ENCODE peak calls at places on chromosomes 16 and 17, in seven cellular contexts. One of them, this sample, is unnamed.

GRCh38 chr17:79065105-79065670 is 9.4 kb upstream of the ENGASE start:
- DNase-seq in aorta: peak
- DNase-seq in SJSA1: no peak
- DNase-seq in foreskin fibroblast: no peak
- DNase-seq in fibroblast of lung: peak
- DNase-seq in right atrium auricular region: no peak
- DNase-seq in brain microvascular endothelial cell: peak
- DNase-seq in this sample: no peak

GRCh38 chr16:89890200-89890599 is 16.8 kb downstream of the TCF25 start:
- DNase-seq in aorta: no peak
- DNase-seq in SJSA1: no peak
- DNase-seq in foreskin fibroblast: no peak
- DNase-seq in fibroblast of lung: no peak
- DNase-seq in right atrium auricular region: no peak
- DNase-seq in brain microvascular endothelial cell: no peak
- DNase-seq in this sample: no peak

GRCh38 chr16:89733322-89733721 is 12.0 kb downstream of the ZNF276 start:
- DNase-seq in aorta: no peak
- DNase-seq in SJSA1: no peak
- DNase-seq in foreskin fibroblast: no peak
- DNase-seq in fibroblast of lung: no peak
- DNase-seq in right atrium auricular region: no peak
- DNase-seq in brain microvascular endothelial cell: no peak
- DNase-seq in this sample: no peak

GRCh38 chr16:11546522-11547485 is 39.9 kb downstream of the LITAF start:
- DNase-seq in aorta: no peak
- DNase-seq in SJSA1: no peak
- DNase-seq in foreskin fibroblast: peak
- DNase-seq in fibroblast of lung: peak
- DNase-seq in right atrium auricular region: no peak
- DNase-seq in brain microvascular endothelial cell: no peak
- DNase-seq in this sample: no peak

GRCh38 chr17:5562172-5562571 is 22.1 kb downstream of the NLRP1 start:
- DNase-seq in aorta: no peak
- DNase-seq in SJSA1: no peak
- DNase-seq in foreskin fibroblast: no peak
- DNase-seq in fibroblast of lung: no peak
- DNase-seq in right atrium auricular region: no peak
- DNase-seq in brain microvascular endothelial cell: no peak
- DNase-seq in this sample: no peak

GRCh38 chr17:40347319-40348135 is 17.0 kb downstream of the GJD3 start:
- DNase-seq in aorta: no peak
- DNase-seq in SJSA1: no peak
- DNase-seq in foreskin fibroblast: no peak
- DNase-seq in fibroblast of lung: no peak
- DNase-seq in right atrium auricular region: no peak
- DNase-seq in brain microvascular endothelial cell: no peak
- DNase-seq in this sample: no peak

GRCh38 chr17:80367510-80367909 is 47.5 kb upstream of the ENDOV start:
- DNase-seq in aorta: peak
- DNase-seq in SJSA1: no peak
- DNase-seq in foreskin fibroblast: no peak
- DNase-seq in fibroblast of lung: no peak
- DNase-seq in right atrium auricular region: no peak
- DNase-seq in brain microvascular endothelial cell: no peak
- DNase-seq in this sample: no peak

GRCh38 chr16:11862489-11862888 is 11.1 kb upstream of the RSL1D1 start:
- DNase-seq in aorta: no peak
- DNase-seq in SJSA1: no peak
- DNase-seq in foreskin fibroblast: no peak
- DNase-seq in fibroblast of lung: no peak
- DNase-seq in right atrium auricular region: no peak
- DNase-seq in brain microvascular endothelial cell: no peak
- DNase-seq in this sample: no peak

GRCh38 chr17:31424944-31425582 is 33.6 kb downstream of the RAB11FIP4 start:
- DNase-seq in aorta: no peak
- DNase-seq in SJSA1: no peak
- DNase-seq in foreskin fibroblast: no peak
- DNase-seq in fibroblast of lung: no peak
- DNase-seq in right atrium auricular region: no peak
- DNase-seq in brain microvascular endothelial cell: peak
- DNase-seq in this sample: no peak

GRCh38 chr16:10964891-10965326 is 20.5 kb downstream of the CLEC16A start:
- DNase-seq in aorta: no peak
- DNase-seq in SJSA1: no peak
- DNase-seq in foreskin fibroblast: no peak
- DNase-seq in fibroblast of lung: no peak
- DNase-seq in right atrium auricular region: no peak
- DNase-seq in brain microvascular endothelial cell: no peak
- DNase-seq in this sample: no peak

GRCh38 chr16:3769013-3769412 is 51.7 kb upstream of the TRAP1 start:
- DNase-seq in aorta: no peak
- DNase-seq in SJSA1: no peak
- DNase-seq in foreskin fibroblast: no peak
- DNase-seq in fibroblast of lung: no peak
- DNase-seq in right atrium auricular region: no peak
- DNase-seq in brain microvascular endothelial cell: no peak
- DNase-seq in this sample: no peak

GRCh38 chr16:3112058-3112880 is at the start of gene ZNF205:
- DNase-seq in aorta: peak
- DNase-seq in SJSA1: peak
- DNase-seq in foreskin fibroblast: peak
- DNase-seq in fibroblast of lung: peak
- DNase-seq in right atrium auricular region: peak
- DNase-seq in brain microvascular endothelial cell: peak
- DNase-seq in this sample: no peak

GRCh38 chr17:78358538-78359215 is 1.2 kb downstream of the SOCS3 start:
- DNase-seq in aorta: no peak
- DNase-seq in SJSA1: peak
- DNase-seq in foreskin fibroblast: no peak
- DNase-seq in fibroblast of lung: peak
- DNase-seq in right atrium auricular region: no peak
- DNase-seq in brain microvascular endothelial cell: no peak
- DNase-seq in this sample: no peak

GRCh38 chr16:86220552-86220951 is 289.8 kb upstream of the FOXF1 start:
- DNase-seq in aorta: no peak
- DNase-seq in SJSA1: no peak
- DNase-seq in foreskin fibroblast: no peak
- DNase-seq in fibroblast of lung: peak
- DNase-seq in right atrium auricular region: no peak
- DNase-seq in brain microvascular endothelial cell: no peak
- DNase-seq in this sample: no peak

GRCh38 chr16:14347706-14348105 is 276.6 kb downstream of the MRTFB start:
- DNase-seq in aorta: no peak
- DNase-seq in SJSA1: no peak
- DNase-seq in foreskin fibroblast: no peak
- DNase-seq in fibroblast of lung: no peak
- DNase-seq in right atrium auricular region: no peak
- DNase-seq in brain microvascular endothelial cell: no peak
- DNase-seq in this sample: no peak

GRCh38 chr16:61813339-61813738 is 222.9 kb downstream of the CDH8 start:
- DNase-seq in aorta: no peak
- DNase-seq in SJSA1: no peak
- DNase-seq in foreskin fibroblast: no peak
- DNase-seq in fibroblast of lung: no peak
- DNase-seq in right atrium auricular region: no peak
- DNase-seq in brain microvascular endothelial cell: no peak
- DNase-seq in this sample: no peak

GRCh38 chr16:6193718-6194117 is 1096.1 kb upstream of the EEF2KMT start:
- DNase-seq in aorta: no peak
- DNase-seq in SJSA1: no peak
- DNase-seq in foreskin fibroblast: no peak
- DNase-seq in fibroblast of lung: no peak
- DNase-seq in right atrium auricular region: no peak
- DNase-seq in brain microvascular endothelial cell: peak
- DNase-seq in this sample: no peak

GRCh38 chr17:81011951-81012350 is 20.3 kb downstream of the CHMP6 start:
- DNase-seq in aorta: no peak
- DNase-seq in SJSA1: no peak
- DNase-seq in foreskin fibroblast: no peak
- DNase-seq in fibroblast of lung: no peak
- DNase-seq in right atrium auricular region: no peak
- DNase-seq in brain microvascular endothelial cell: peak
- DNase-seq in this sample: no peak

GRCh38 chr16:8665529-8665928 is 8.9 kb upstream of the ABAT start:
- DNase-seq in aorta: no peak
- DNase-seq in SJSA1: no peak
- DNase-seq in foreskin fibroblast: no peak
- DNase-seq in fibroblast of lung: no peak
- DNase-seq in right atrium auricular region: no peak
- DNase-seq in brain microvascular endothelial cell: no peak
- DNase-seq in this sample: no peak

GRCh38 chr17:39677581-39678339 is 9.5 kb downstream of the PNMT start:
- DNase-seq in aorta: peak
- DNase-seq in SJSA1: no peak
- DNase-seq in foreskin fibroblast: peak
- DNase-seq in fibroblast of lung: no peak
- DNase-seq in right atrium auricular region: no peak
- DNase-seq in brain microvascular endothelial cell: no peak
- DNase-seq in this sample: no peak

GRCh38 chr16:60642956-60643355 is 1393.3 kb downstream of the CDH8 start:
- DNase-seq in aorta: no peak
- DNase-seq in SJSA1: no peak
- DNase-seq in foreskin fibroblast: peak
- DNase-seq in fibroblast of lung: no peak
- DNase-seq in right atrium auricular region: no peak
- DNase-seq in brain microvascular endothelial cell: no peak
- DNase-seq in this sample: no peak

GRCh38 chr16:2486645-2487516 is 12.0 kb downstream of the TBC1D24 start:
- DNase-seq in aorta: peak
- DNase-seq in SJSA1: no peak
- DNase-seq in foreskin fibroblast: no peak
- DNase-seq in fibroblast of lung: no peak
- DNase-seq in right atrium auricular region: no peak
- DNase-seq in brain microvascular endothelial cell: no peak
- DNase-seq in this sample: no peak

GRCh38 chr17:72617557-72617956 is 474.9 kb downstream of the SLC39A11 start:
- DNase-seq in aorta: no peak
- DNase-seq in SJSA1: no peak
- DNase-seq in foreskin fibroblast: no peak
- DNase-seq in fibroblast of lung: no peak
- DNase-seq in right atrium auricular region: no peak
- DNase-seq in brain microvascular endothelial cell: no peak
- DNase-seq in this sample: no peak
- H3K4me3 ChIP-seq in aorta: no peak
- H3K4me3 ChIP-seq in SJSA1: no peak
- H3K4me3 ChIP-seq in foreskin fibroblast: no peak
- H3K4me3 ChIP-seq in fibroblast of lung: no peak
- H3K4me3 ChIP-seq in right atrium auricular region: no peak
- H3K4me3 ChIP-seq in brain microvascular endothelial cell: no peak
- H3K4me3 ChIP-seq in this sample: no peak

DNA sequence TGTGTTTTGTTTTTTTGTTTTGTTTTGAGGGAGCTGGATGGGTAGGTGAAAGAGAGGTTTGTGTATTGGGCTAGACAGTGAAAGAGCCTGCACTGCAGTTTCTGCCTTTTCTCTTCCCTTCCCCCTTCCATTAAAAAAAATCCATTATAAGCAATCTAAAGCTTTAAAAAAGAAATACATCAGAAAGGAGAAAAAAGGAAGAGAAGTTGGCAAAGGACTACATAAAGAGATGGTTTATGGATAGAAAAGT is 10.7 kb upstream of the EEF2K start:
- DNase-seq in aorta: no peak
- DNase-seq in SJSA1: no peak
- DNase-seq in foreskin fibroblast: no peak
- DNase-seq in fibroblast of lung: no peak
- DNase-seq in right atrium auricular region: no peak
- DNase-seq in brain microvascular endothelial cell: no peak
- DNase-seq in this sample: no peak
- H3K4me3 ChIP-seq in aorta: no peak
- H3K4me3 ChIP-seq in SJSA1: peak
- H3K4me3 ChIP-seq in foreskin fibroblast: no peak
- H3K4me3 ChIP-seq in fibroblast of lung: no peak
- H3K4me3 ChIP-seq in right atrium auricular region: no peak
- H3K4me3 ChIP-seq in brain microvascular endothelial cell: no peak
- H3K4me3 ChIP-seq in this sample: no peak

GRCh38 chr17:77324227-77324626 is 183.5 kb downstream of the SEC14L1 start:
- DNase-seq in aorta: no peak
- DNase-seq in SJSA1: peak
- DNase-seq in foreskin fibroblast: no peak
- DNase-seq in fibroblast of lung: no peak
- DNase-seq in right atrium auricular region: peak
- DNase-seq in brain microvascular endothelial cell: no peak
- DNase-seq in this sample: no peak

GRCh38 chr17:77322284-77322533 is 181.4 kb downstream of the SEC14L1 start:
- DNase-seq in aorta: no peak
- DNase-seq in SJSA1: no peak
- DNase-seq in foreskin fibroblast: no peak
- DNase-seq in fibroblast of lung: no peak
- DNase-seq in right atrium auricular region: no peak
- DNase-seq in brain microvascular endothelial cell: no peak
- DNase-seq in this sample: no peak

GRCh38 chr17:77322534-77323412 is 182.0 kb downstream of the SEC14L1 start:
- DNase-seq in aorta: peak
- DNase-seq in SJSA1: peak
- DNase-seq in foreskin fibroblast: peak
- DNase-seq in fibroblast of lung: peak
- DNase-seq in right atrium auricular region: peak
- DNase-seq in brain microvascular endothelial cell: peak
- DNase-seq in this sample: no peak

GRCh38 chr17:77325537-77325825 is 184.7 kb downstream of the SEC14L1 start:
- DNase-seq in aorta: no peak
- DNase-seq in SJSA1: no peak
- DNase-seq in foreskin fibroblast: no peak
- DNase-seq in fibroblast of lung: no peak
- DNase-seq in right atrium auricular region: no peak
- DNase-seq in brain microvascular endothelial cell: no peak
- DNase-seq in this sample: no peak

GRCh38 chr17:77323413-77324171 is 182.8 kb downstream of the SEC14L1 start:
- DNase-seq in aorta: no peak
- DNase-seq in SJSA1: peak
- DNase-seq in foreskin fibroblast: peak
- DNase-seq in fibroblast of lung: peak
- DNase-seq in right atrium auricular region: no peak
- DNase-seq in brain microvascular endothelial cell: no peak
- DNase-seq in this sample: no peak
- H3K4me3 ChIP-seq in aorta: no peak
- H3K4me3 ChIP-seq in SJSA1: peak
- H3K4me3 ChIP-seq in foreskin fibroblast: peak
- H3K4me3 ChIP-seq in fibroblast of lung: peak
- H3K4me3 ChIP-seq in right atrium auricular region: no peak
- H3K4me3 ChIP-seq in brain microvascular endothelial cell: peak
- H3K4me3 ChIP-seq in this sample: peak

DNA sequence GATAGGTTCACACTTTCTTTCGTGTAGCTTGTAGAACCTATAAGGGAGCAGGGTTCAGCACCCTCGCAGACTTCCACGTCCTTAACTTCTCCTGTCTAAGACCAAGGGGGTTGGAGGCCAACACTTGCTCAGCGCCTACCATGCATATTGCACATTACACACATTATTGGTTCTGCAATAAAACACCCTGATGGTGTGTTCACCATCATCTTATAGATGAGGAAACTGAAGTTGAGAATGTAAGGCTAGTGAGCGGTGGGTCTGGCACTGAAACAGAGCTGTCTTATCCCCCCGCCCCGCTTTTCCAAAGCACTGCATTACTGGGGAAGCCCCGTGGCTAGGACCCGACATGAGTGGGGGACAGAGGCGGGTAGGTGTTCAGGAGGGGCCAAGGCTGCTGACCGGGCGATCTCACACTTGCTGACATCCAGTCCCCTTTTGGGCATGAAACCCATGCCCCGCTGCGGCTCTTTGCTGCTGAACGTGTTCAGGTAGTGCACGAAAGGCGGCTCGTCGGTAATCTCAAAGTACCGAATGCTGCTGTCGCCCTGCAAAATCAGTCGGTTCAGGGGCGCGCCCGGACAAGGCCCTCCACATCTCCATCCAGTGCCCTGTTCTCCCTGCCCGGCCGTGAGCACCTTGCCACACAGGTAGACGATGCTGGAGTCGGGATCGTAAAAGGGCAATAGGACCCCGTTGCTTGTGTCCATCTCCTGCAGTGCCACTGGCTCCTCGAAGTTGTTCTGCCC is 6.2 kb downstream of the CORO6 start:
- DNase-seq in aorta: no peak
- DNase-seq in SJSA1: no peak
- DNase-seq in foreskin fibroblast: no peak
- DNase-seq in fibroblast of lung: no peak
- DNase-seq in right atrium auricular region: no peak
- DNase-seq in brain microvascular endothelial cell: no peak
- DNase-seq in this sample: no peak
- H3K4me3 ChIP-seq in aorta: no peak
- H3K4me3 ChIP-seq in SJSA1: no peak
- H3K4me3 ChIP-seq in foreskin fibroblast: no peak
- H3K4me3 ChIP-seq in fibroblast of lung: no peak
- H3K4me3 ChIP-seq in right atrium auricular region: peak
- H3K4me3 ChIP-seq in brain microvascular endothelial cell: peak
- H3K4me3 ChIP-seq in this sample: peak

This sample was measured in esophagus squamous epithelium.